ENCODE peak calls at places on chromosome 2, in seven cellular contexts. S is nucleus accumbens; P is NCI-H1105 treated with DMSO at 0.1 percent for 48 hours; X is foreskin fibroblast; L is H4; Q is stimulated activated CD4-positive, alpha-beta T cell treated with anti-CD3 and anti-CD28 coated beads, Interleukin-2, amount 100 ng/mL, for 48 hours; O is germinal center. T is an unnamed sample.

GRCh38 chr2:20592106-20593071 is 58.5 kb downstream of the HS1BP3 start:
- DNase-seq in Q (no peak), X (no peak), O (no peak), S (no peak), P (no peak), L (no peak), T (no peak)

GRCh38 chr2:241047253-241048010 is 49.0 kb downstream of the SNED1 start:
- DNase-seq in Q (no peak), S (no peak), P (no peak), O (no peak), L (no peak), X (peak), T (no peak)

GRCh38 chr2:10119027-10119325 is 3.6 kb upstream of the RRM2 start:
- DNase-seq in Q (no peak), X (no peak), L (no peak), S (no peak), P (no peak), O (no peak), T (no peak)

GRCh38 chr2:29072251-29072650 is 2.1 kb downstream of the PCARE start:
- DNase-seq in X (no peak), S (no peak), P (no peak), Q (no peak), L (no peak), O (no peak), T (no peak)

GRCh38 chr2:44894058-44894457 is 47.4 kb upstream of the SIX3 start:
- DNase-seq in S (no peak), P (no peak), X (no peak), O (no peak), Q (no peak), L (no peak), T (no peak)

GRCh38 chr2:24047703-24048033 is 477 bp upstream of the WDCP start:
- DNase-seq in X (no peak), Q (no peak), O (no peak), P (no peak), S (no peak), L (no peak), T (no peak)

GRCh38 chr2:43837831-43838559 is 644 bp downstream of the ABCG5 start:
- DNase-seq in P (no peak), S (no peak), O (no peak), Q (no peak), L (no peak), X (no peak), T (no peak)

GRCh38 chr2:57720728-57721627 is 325.6 kb upstream of the VRK2 start:
- DNase-seq in X (peak), P (peak), S (peak), Q (peak), O (peak), L (peak), T (peak)

GRCh38 chr2:193963472-193964119 is 1693.4 kb upstream of the SLC39A10 start:
- DNase-seq in P (no peak), X (peak), O (no peak), L (peak), S (no peak), Q (no peak), T (peak)

GRCh38 chr2:204665244-204665643 is 120.0 kb downstream of the PARD3B start:
- DNase-seq in P (no peak), L (peak), S (no peak), Q (no peak), X (peak), O (no peak), T (no peak)

GRCh38 chr2:30234180-30234971 is 3.0 kb downstream of the LBH start:
- DNase-seq in S (no peak), Q (no peak), L (peak), P (no peak), O (no peak), X (peak), T (peak)

GRCh38 chr2:46298272-46298521 is 990 bp downstream of the EPAS1 start:
- DNase-seq in S (no peak), P (no peak), L (no peak), O (no peak), Q (no peak), X (peak), T (no peak)

GRCh38 chr2:218896501-218897393 is 16.1 kb downstream of the WNT10A start:
- DNase-seq in Q (peak), O (peak), P (peak), S (no peak), L (peak), X (no peak), T (no peak)

GRCh38 chr2:157231476-157231875 is 26.0 kb upstream of the GALNT5 start:
- DNase-seq in P (no peak), Q (no peak), X (no peak), S (no peak), O (no peak), L (no peak), T (no peak)

GRCh38 chr2:122530812-122531211 is 775.4 kb downstream of the TSN start:
- DNase-seq in S (no peak), Q (no peak), P (no peak), O (no peak), X (no peak), L (no peak), T (no peak)

GRCh38 chr2:157261199-157261782 is 3.8 kb downstream of the GALNT5 start:
- DNase-seq in L (peak), Q (peak), P (no peak), O (no peak), S (no peak), X (peak), T (peak)

GRCh38 chr2:50469784-50470183 is 562.1 kb downstream of the NRXN1 start:
- DNase-seq in O (no peak), Q (no peak), L (no peak), X (no peak), P (no peak), S (no peak), T (no peak)

GRCh38 chr2:19362652-19363473 is 4.4 kb upstream of the OSR1 start:
- DNase-seq in L (peak), Q (peak), P (peak), X (peak), O (no peak), S (peak), T (peak)

GRCh38 chr2:25301453-25302352 is 40.0 kb downstream of the DNMT3A start:
- DNase-seq in X (peak), S (no peak), L (peak), P (no peak), O (peak), Q (peak), T (peak)

GRCh38 chr2:60341151-60341550 is 212.3 kb downstream of the BCL11A start:
- DNase-seq in S (no peak), P (no peak), L (no peak), X (no peak), Q (no peak), O (no peak), T (no peak)

GRCh38 chr2:200308421-200309295 is 2.2 kb downstream of the SPATS2L start:
- DNase-seq in Q (no peak), P (no peak), X (peak), L (peak), S (no peak), O (no peak), T (no peak)

GRCh38 chr2:99278793-99279291 is 22.2 kb downstream of the LYG1 start:
- DNase-seq in P (no peak), S (no peak), Q (no peak), O (no peak), L (peak), X (peak), T (peak)

GRCh38 chr2:44975571-44976450 is 33.4 kb downstream of the SIX2 start:
- DNase-seq in L (no peak), P (no peak), X (no peak), O (no peak), Q (no peak), S (no peak), T (no peak)

GRCh38 chr2:220076734-220077133 is 449.3 kb downstream of the SLC4A3 start:
- DNase-seq in O (no peak), X (peak), Q (no peak), S (no peak), P (no peak), L (peak), T (peak)

GRCh38 chr2:207437857-207438166 is 92.0 kb upstream of the CREB1 start:
- DNase-seq in Q (no peak), S (no peak), O (no peak), L (no peak), X (peak), P (no peak), T (no peak)

GRCh38 chr2:54740333-54740732 is 16.9 kb downstream of the EML6 start:
- DNase-seq in O (no peak), X (no peak), Q (no peak), L (no peak), S (no peak), P (no peak), T (no peak)

GRCh38 chr2:233404227-233404626 is 49.9 kb downstream of the DGKD start:
- DNase-seq in O (peak), S (no peak), L (peak), P (peak), X (peak), Q (peak), T (no peak)

GRCh38 chr2:182761903-182762302 is 45.8 kb downstream of the DNAJC10 start:
- DNase-seq in P (no peak), O (no peak), Q (no peak), L (no peak), S (no peak), X (peak), T (peak)

GRCh38 chr2:129760669-129761068 is 218.8 kb upstream of the RAB6C start:
- DNase-seq in X (no peak), Q (no peak), L (no peak), O (no peak), P (no peak), S (no peak), T (no peak)

GRCh38 chr2:223994562-223995162 is 37.4 kb downstream of the MRPL44 start:
- DNase-seq in O (no peak), P (no peak), S (no peak), L (no peak), Q (no peak), X (no peak), T (no peak)

GRCh38 chr2:95298471-95299111 is 1.4 kb downstream of the KCNIP3 start:
- DNase-seq in O (no peak), P (no peak), X (peak), Q (no peak), S (no peak), L (no peak), T (no peak)

GRCh38 chr2:181243319-181243718 is 213.9 kb upstream of the ITGA4 start:
- DNase-seq in O (no peak), P (no peak), Q (no peak), X (no peak), S (no peak), L (no peak), T (no peak)